ENCODE peak calls at places on chromosomes 1 and 21, in nine cellular contexts. L is heart right ventricle; U is left cardiac atrium; S is effector memory CD4-positive, alpha-beta T cell; M is endothelial cell; E is A673; W is stimulated activated CD8-positive, alpha-beta memory T cell treated with anti-CD3 and anti-CD28 coated beads, Interleukin-7, amount 100 ng/mL, for 24 hours; P is cardiac fibroblast; K is iris pigment epithelial cell. Q is an unnamed sample.

GRCh38 chr21:31987696-31988095 is 114.9 kb downstream of the HUNK start:
- DNase-seq in L (peak), U (no peak), S (no peak), M (no peak), E (no peak), W (no peak), P (no peak), K (no peak), Q (no peak)

GRCh38 chr1:30914587-30914922 is 6.0 kb upstream of the SDC3 start:
- DNase-seq in L (no peak), U (no peak), S (no peak), M (no peak), E (no peak), W (no peak), P (no peak), K (no peak), Q (no peak)

GRCh38 chr1:180974236-180974635 is 48.4 kb downstream of the STX6 start:
- DNase-seq in L (no peak), U (no peak), S (no peak), M (no peak), E (no peak), W (no peak), P (no peak), K (no peak), Q (no peak)

GRCh38 chr1:160954158-160955104 is at the start of gene ITLN2:
- DNase-seq in L (no peak), U (no peak), S (peak), M (no peak), E (peak), W (no peak), P (peak), K (peak), Q (no peak)

GRCh38 chr1:156152628-156153027 is 757 bp upstream of the SEMA4A start:
- DNase-seq in L (no peak), U (no peak), S (no peak), M (no peak), E (no peak), W (no peak), P (no peak), K (no peak), Q (no peak)

GRCh38 chr1:50257940-50258339 is 149.2 kb downstream of the ELAVL4 start:
- DNase-seq in L (no peak), U (no peak), S (no peak), M (no peak), E (no peak), W (no peak), P (no peak), K (no peak), Q (no peak)

GRCh38 chr1:153355445-153356071 is 2.1 kb upstream of the S100A9 start:
- DNase-seq in L (peak), U (peak), S (no peak), M (peak), E (peak), W (no peak), P (peak), K (peak), Q (peak)

GRCh38 chr1:35717911-35718476 is 690 bp downstream of the C1orf216 start:
- DNase-seq in L (peak), U (peak), S (no peak), M (peak), E (peak), W (no peak), P (peak), K (peak), Q (peak)

GRCh38 chr1:201655243-201655642 is 116.3 kb downstream of the NAV1 start:
- DNase-seq in L (no peak), U (no peak), S (no peak), M (no peak), E (no peak), W (no peak), P (peak), K (peak), Q (peak)

GRCh38 chr1:200351826-200352549 is 57.8 kb downstream of the ZNF281 start:
- DNase-seq in L (no peak), U (no peak), S (no peak), M (no peak), E (no peak), W (no peak), P (peak), K (peak), Q (peak)

GRCh38 chr1:205438213-205439158 is 16.6 kb upstream of the LEMD1 start:
- DNase-seq in L (peak), U (peak), S (no peak), M (peak), E (peak), W (no peak), P (peak), K (peak), Q (peak)

GRCh38 chr1:236759252-236759859 is 35.7 kb upstream of the MTR start:
- DNase-seq in L (no peak), U (no peak), S (no peak), M (peak), E (peak), W (no peak), P (peak), K (peak), Q (peak)

GRCh38 chr1:26999440-26999987 is 6.0 kb downstream of the TRNP1 start:
- DNase-seq in L (peak), U (peak), S (no peak), M (peak), E (peak), W (no peak), P (peak), K (peak), Q (peak)

GRCh38 chr1:177122869-177123268 is 41.6 kb downstream of the ASTN1 start:
- DNase-seq in L (no peak), U (no peak), S (no peak), M (no peak), E (no peak), W (no peak), P (no peak), K (no peak), Q (no peak)

GRCh38 chr1:76053021-76053420 is 21.5 kb upstream of the ST6GALNAC3 start:
- DNase-seq in L (no peak), U (no peak), S (no peak), M (no peak), E (no peak), W (no peak), P (no peak), K (peak), Q (peak)

GRCh38 chr1:162212713-162213112 is 143.2 kb downstream of the NOS1AP start:
- DNase-seq in L (peak), U (no peak), S (no peak), M (no peak), E (no peak), W (no peak), P (no peak), K (no peak), Q (no peak)

GRCh38 chr1:87149166-87150065 is 179.3 kb upstream of the LMO4 start:
- DNase-seq in L (no peak), U (no peak), S (no peak), M (no peak), E (peak), W (no peak), P (peak), K (peak), Q (peak)

GRCh38 chr1:225481738-225482137 is 53.9 kb upstream of the LBR start:
- DNase-seq in L (no peak), U (no peak), S (no peak), M (no peak), E (no peak), W (no peak), P (no peak), K (no peak), Q (no peak)

GRCh38 chr1:200731654-200732332 is 6.9 kb upstream of the CAMSAP2 start:
- DNase-seq in L (no peak), U (no peak), S (no peak), M (no peak), E (no peak), W (no peak), P (no peak), K (no peak), Q (no peak)

GRCh38 chr21:36504067-36505058 is 24.4 kb upstream of the CLDN14 start:
- DNase-seq in L (no peak), U (no peak), S (no peak), M (peak), E (peak), W (no peak), P (peak), K (peak), Q (peak)

GRCh38 chr21:44765231-44766013 is 36.2 kb downstream of the UBE2G2 start:
- DNase-seq in L (no peak), U (no peak), S (peak), M (no peak), E (no peak), W (no peak), P (peak), K (peak), Q (no peak)

GRCh38 chr1:8330271-8331125 is 12.6 kb downstream of the SLC45A1 start:
- DNase-seq in L (no peak), U (no peak), S (no peak), M (no peak), E (no peak), W (no peak), P (no peak), K (no peak), Q (no peak)

GRCh38 chr1:82695443-82695842 is 894.7 kb downstream of the ADGRL2 start:
- DNase-seq in L (no peak), U (no peak), S (no peak), M (no peak), E (no peak), W (no peak), P (peak), K (peak), Q (no peak)

GRCh38 chr1:41925712-41926111 is 7.0 kb upstream of the HIVEP3 start:
- DNase-seq in L (no peak), U (no peak), S (no peak), M (no peak), E (peak), W (no peak), P (peak), K (peak), Q (no peak)

Q was measured in fibroblast of lung.